ENCODE peak calls at places on chromosomes 12 and 14, in ten cellular contexts. Y, N, A, T, B, C, W, P, K and Z are unnamed samples.
A peak's percentile ranks its signal among the peaks of the same experiment; 100 is the strongest.

GRCh38 chr12:11836282-11836963 is 186.9 kb downstream of the ETV6 start:
- DNase-seq in Y (peak; percentile 98), N (peak; percentile 83), A (no peak), T (no peak), B (peak; percentile 52), C (no peak), W (peak; percentile 66), P (peak; percentile 32), K (no peak), Z (no peak)

GRCh38 chr14:22630486-22630885 is 13.7 kb downstream of the OR6J1 start:
- DNase-seq in Y (no peak), N (no peak), A (peak; percentile 59), T (no peak), B (no peak), C (no peak), W (no peak), P (no peak), K (no peak), Z (no peak)

GRCh38 chr14:101216725-101217463 is 313.4 kb upstream of the RTL1 start:
- DNase-seq in Y (no peak), N (no peak), A (no peak), T (no peak), B (no peak), C (no peak), W (no peak), P (no peak), K (no peak), Z (no peak)

GRCh38 chr12:104223599-104224168 is 8.1 kb downstream of the TXNRD1 start:
- DNase-seq in Y (peak; percentile 8), N (no peak), A (no peak), T (no peak), B (no peak), C (no peak), W (no peak), P (no peak), K (no peak), Z (no peak)

GRCh38 chr14:24368562-24369252 is 723 bp downstream of the NFATC4 start:
- DNase-seq in Y (no peak), N (peak; percentile 21), A (no peak), T (no peak), B (no peak), C (peak; percentile 41), W (peak; percentile 28), P (no peak), K (no peak), Z (peak; percentile 33)

GRCh38 chr12:109534456-109534855 is 38.8 kb downstream of the MMAB start:
- DNase-seq in Y (no peak), N (no peak), A (no peak), T (no peak), B (no peak), C (no peak), W (no peak), P (no peak), K (no peak), Z (no peak)

GRCh38 chr14:93019970-93020369 is 95.8 kb downstream of the ITPK1 start:
- DNase-seq in Y (no peak), N (no peak), A (no peak), T (no peak), B (no peak), C (no peak), W (no peak), P (no peak), K (no peak), Z (no peak)

GRCh38 chr14:55731881-55732498 is 152.0 kb downstream of the KTN1 start:
- DNase-seq in Y (peak; percentile 49), N (peak; percentile 8), A (no peak), T (no peak), B (peak; percentile 39), C (peak; percentile 59), W (no peak), P (peak; percentile 61), K (no peak), Z (peak; percentile 70)

GRCh38 chr14:67480011-67480410 is 8.5 kb downstream of the TMEM229B start:
- DNase-seq in Y (no peak), N (no peak), A (no peak), T (no peak), B (no peak), C (no peak), W (no peak), P (no peak), K (no peak), Z (no peak)

GRCh38 chr14:79404874-79405273 is 806.4 kb downstream of the DIO2 start:
- DNase-seq in Y (no peak), N (no peak), A (no peak), T (no peak), B (no peak), C (no peak), W (no peak), P (no peak), K (no peak), Z (no peak)

GRCh38 chr12:22046090-22046967 is at the start of gene CMAS:
- DNase-seq in Y (peak; percentile 85), N (peak; percentile 49), A (peak; percentile 15), T (peak; percentile 64), B (peak; percentile 70), C (peak; percentile 80), W (peak; percentile 79), P (peak; percentile 84), K (peak; percentile 13), Z (peak; percentile 86)